ENCODE peak calls at places on chromosome 14, in seven cellular contexts. One of them, this sample, is unnamed.

GRCh38 chr14:69997849-69998248 is 118.6 kb downstream of the SMOC1 start:
- DNase-seq in heart right ventricle: no peak
- DNase-seq in endothelial cell: no peak
- DNase-seq in A549: peak; percentile 87
- DNase-seq in H1: no peak
- DNase-seq in dorsolateral prefrontal cortex: no peak
- DNase-seq in prostate gland: no peak
- DNase-seq in this sample: no peak

GRCh38 chr14:75440733-75441474 is 13.1 kb downstream of the JDP2 start:
- DNase-seq in A549: no peak
- DNase-seq in endothelial cell: no peak
- DNase-seq in H1: no peak
- DNase-seq in heart right ventricle: peak; percentile 49
- DNase-seq in prostate gland: peak; percentile 56
- DNase-seq in dorsolateral prefrontal cortex: no peak
- DNase-seq in this sample: no peak

GRCh38 chr14:65972346-65972745 is 513.8 kb upstream of the CCDC196 start:
- DNase-seq in prostate gland: no peak
- DNase-seq in H1: no peak
- DNase-seq in A549: no peak
- DNase-seq in dorsolateral prefrontal cortex: no peak
- DNase-seq in heart right ventricle: no peak
- DNase-seq in endothelial cell: no peak
- DNase-seq in this sample: no peak

GRCh38 chr14:103284574-103285467 is 49.2 kb upstream of the EIF5 start:
- DNase-seq in H1: no peak
- DNase-seq in heart right ventricle: no peak
- DNase-seq in A549: peak; percentile 48
- DNase-seq in dorsolateral prefrontal cortex: no peak
- DNase-seq in prostate gland: no peak
- DNase-seq in endothelial cell: no peak
- DNase-seq in this sample: no peak

GRCh38 chr14:56197150-56197549 is 78.9 kb downstream of the PELI2 start:
- DNase-seq in A549: no peak
- DNase-seq in endothelial cell: no peak
- DNase-seq in H1: no peak
- DNase-seq in dorsolateral prefrontal cortex: no peak
- DNase-seq in heart right ventricle: no peak
- DNase-seq in prostate gland: no peak
- DNase-seq in this sample: no peak

GRCh38 chr14:35122696-35123387 is 490 bp downstream of the PRORP start:
- DNase-seq in dorsolateral prefrontal cortex: no peak
- DNase-seq in prostate gland: peak; percentile 21
- DNase-seq in A549: no peak
- DNase-seq in endothelial cell: no peak
- DNase-seq in heart right ventricle: no peak
- DNase-seq in H1: no peak
- DNase-seq in this sample: no peak

GRCh38 chr14:39229222-39229543 is 4.5 kb upstream of the MIA2 start:
- DNase-seq in H1: no peak
- DNase-seq in dorsolateral prefrontal cortex: no peak
- DNase-seq in prostate gland: no peak
- DNase-seq in endothelial cell: no peak
- DNase-seq in heart right ventricle: no peak
- DNase-seq in A549: no peak
- DNase-seq in this sample: no peak

GRCh38 chr14:59221558-59221957 is 33.1 kb downstream of the DAAM1 start:
- DNase-seq in dorsolateral prefrontal cortex: no peak
- DNase-seq in heart right ventricle: no peak
- DNase-seq in prostate gland: no peak
- DNase-seq in A549: no peak
- DNase-seq in endothelial cell: no peak
- DNase-seq in H1: no peak
- DNase-seq in this sample: no peak

GRCh38 chr14:75011356-75012097 is 8.8 kb downstream of the EIF2B2 start:
- DNase-seq in endothelial cell: no peak
- DNase-seq in dorsolateral prefrontal cortex: no peak
- DNase-seq in A549: no peak
- DNase-seq in prostate gland: no peak
- DNase-seq in H1: no peak
- DNase-seq in heart right ventricle: no peak
- DNase-seq in this sample: no peak

GRCh38 chr14:34989762-34990161 is 7.0 kb downstream of the SRP54 start:
- DNase-seq in dorsolateral prefrontal cortex: no peak
- DNase-seq in endothelial cell: no peak
- DNase-seq in A549: no peak
- DNase-seq in prostate gland: no peak
- DNase-seq in H1: no peak
- DNase-seq in heart right ventricle: no peak
- DNase-seq in this sample: no peak

GRCh38 chr14:54342806-54343205 is 54.0 kb upstream of the CDKN3 start:
- DNase-seq in prostate gland: no peak
- DNase-seq in dorsolateral prefrontal cortex: no peak
- DNase-seq in endothelial cell: no peak
- DNase-seq in H1: no peak
- DNase-seq in A549: no peak
- DNase-seq in heart right ventricle: no peak
- DNase-seq in this sample: no peak

GRCh38 chr14:54902521-54903420 is at the start of gene GCH1:
- DNase-seq in endothelial cell: peak; percentile 88
- DNase-seq in H1: peak; percentile 91
- DNase-seq in A549: peak; percentile 71
- DNase-seq in prostate gland: peak; percentile 79
- DNase-seq in heart right ventricle: peak; percentile 65
- DNase-seq in dorsolateral prefrontal cortex: peak; percentile 73
- DNase-seq in this sample: peak; percentile 89

GRCh38 chr14:78637903-78638302 is 467.7 kb downstream of the NRXN3 start:
- DNase-seq in prostate gland: no peak
- DNase-seq in heart right ventricle: no peak
- DNase-seq in dorsolateral prefrontal cortex: no peak
- DNase-seq in endothelial cell: no peak
- DNase-seq in A549: no peak
- DNase-seq in H1: no peak
- DNase-seq in this sample: no peak

GRCh38 chr14:25090716-25091454 is 40.9 kb upstream of the STXBP6 start:
- DNase-seq in dorsolateral prefrontal cortex: no peak
- DNase-seq in endothelial cell: no peak
- DNase-seq in prostate gland: peak; percentile 71
- DNase-seq in heart right ventricle: no peak
- DNase-seq in H1: no peak
- DNase-seq in A549: peak; percentile 13
- DNase-seq in this sample: no peak

GRCh38 chr14:69043598-69044267 is 64.6 kb upstream of the ACTN1 start:
- DNase-seq in dorsolateral prefrontal cortex: no peak
- DNase-seq in endothelial cell: no peak
- DNase-seq in H1: no peak
- DNase-seq in heart right ventricle: peak; percentile 33
- DNase-seq in prostate gland: no peak
- DNase-seq in A549: no peak
- DNase-seq in this sample: no peak

GRCh38 chr14:23525611-23526010 is 26.0 kb downstream of the ZFHX2 start:
- DNase-seq in H1: no peak
- DNase-seq in A549: no peak
- DNase-seq in prostate gland: no peak
- DNase-seq in heart right ventricle: no peak
- DNase-seq in dorsolateral prefrontal cortex: no peak
- DNase-seq in endothelial cell: no peak
- DNase-seq in this sample: no peak

GRCh38 chr14:69896080-69896479 is 16.9 kb downstream of the SMOC1 start:
- DNase-seq in dorsolateral prefrontal cortex: no peak
- DNase-seq in A549: no peak
- DNase-seq in endothelial cell: no peak
- DNase-seq in H1: peak; percentile 4
- DNase-seq in prostate gland: no peak
- DNase-seq in heart right ventricle: no peak
- DNase-seq in this sample: no peak

GRCh38 chr14:103692871-103693270 is 22.4 kb downstream of the XRCC3 start:
- DNase-seq in endothelial cell: no peak
- DNase-seq in H1: no peak
- DNase-seq in dorsolateral prefrontal cortex: no peak
- DNase-seq in heart right ventricle: no peak
- DNase-seq in A549: no peak
- DNase-seq in prostate gland: peak; percentile 23
- DNase-seq in this sample: no peak

GRCh38 chr14:74308695-74309094 is 6.0 kb upstream of the ABCD4 start:
- DNase-seq in A549: no peak
- DNase-seq in prostate gland: no peak
- DNase-seq in heart right ventricle: no peak
- DNase-seq in endothelial cell: no peak
- DNase-seq in H1: no peak
- DNase-seq in dorsolateral prefrontal cortex: no peak
- DNase-seq in this sample: no peak

GRCh38 chr14:29993148-29993547 is 65.5 kb upstream of the PRKD1 start:
- DNase-seq in prostate gland: no peak
- DNase-seq in endothelial cell: no peak
- DNase-seq in heart right ventricle: no peak
- DNase-seq in H1: no peak
- DNase-seq in dorsolateral prefrontal cortex: no peak
- DNase-seq in A549: no peak
- DNase-seq in this sample: no peak

DNA sequence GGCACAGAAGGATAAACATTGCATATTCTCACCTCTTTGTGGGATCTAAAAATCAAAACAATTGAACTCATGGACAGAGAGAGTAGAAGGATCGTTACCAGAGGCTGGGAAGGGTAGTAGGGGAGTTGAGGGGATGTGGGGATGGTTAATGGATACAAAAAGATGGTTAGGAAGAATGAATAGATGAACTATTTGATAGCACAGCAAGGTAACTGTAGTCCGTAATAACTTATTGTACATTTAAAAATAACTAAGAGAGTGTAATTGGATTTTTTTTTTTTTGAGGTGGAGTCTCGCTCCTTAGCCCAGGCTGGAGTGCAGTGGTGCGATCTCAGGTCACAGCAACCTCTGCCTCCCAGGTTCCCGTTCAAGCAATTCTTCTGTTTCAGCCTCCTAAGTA is 52.0 kb downstream of the NUBPL start:
- DNase-seq in prostate gland: no peak
- DNase-seq in heart right ventricle: no peak
- DNase-seq in A549: no peak
- DNase-seq in dorsolateral prefrontal cortex: no peak
- DNase-seq in endothelial cell: no peak
- DNase-seq in H1: no peak
- DNase-seq in this sample: no peak
- TF ChIP-seq CTCF in prostate gland: no peak
- TF ChIP-seq CTCF in heart right ventricle: no peak
- TF ChIP-seq CTCF in A549: no peak
- TF ChIP-seq CTCF in dorsolateral prefrontal cortex: no peak
- TF ChIP-seq CTCF in endothelial cell: no peak
- TF ChIP-seq CTCF in H1: no peak
- TF ChIP-seq CTCF in this sample: no peak

DNA sequence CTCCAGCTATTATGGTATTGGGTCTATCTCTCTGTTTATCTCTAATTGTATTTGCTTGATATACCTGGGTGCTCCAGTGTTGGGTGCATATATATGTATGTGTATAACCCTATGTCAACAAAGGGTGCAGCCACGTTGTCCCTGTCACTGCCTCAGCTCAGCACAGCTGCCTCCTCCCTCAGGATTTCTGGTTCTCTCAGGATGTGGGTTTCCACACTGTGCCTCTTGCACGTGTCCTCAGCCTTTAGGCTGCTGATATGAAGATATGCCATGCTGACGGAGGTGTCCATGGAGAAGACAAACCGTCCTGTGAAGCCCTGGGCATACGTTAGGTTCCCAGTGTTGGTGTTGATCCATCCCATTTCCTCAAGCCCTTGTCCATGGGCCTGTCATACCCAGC is 791.2 kb downstream of the TMEM121 start:
- DNase-seq in H1: no peak
- DNase-seq in heart right ventricle: no peak
- DNase-seq in dorsolateral prefrontal cortex: no peak
- DNase-seq in A549: no peak
- DNase-seq in endothelial cell: no peak
- DNase-seq in prostate gland: no peak
- DNase-seq in this sample: no peak
- TF ChIP-seq CTCF in H1: no peak
- TF ChIP-seq CTCF in heart right ventricle: no peak
- TF ChIP-seq CTCF in dorsolateral prefrontal cortex: no peak
- TF ChIP-seq CTCF in A549: no peak
- TF ChIP-seq CTCF in endothelial cell: no peak
- TF ChIP-seq CTCF in prostate gland: no peak
- TF ChIP-seq CTCF in this sample: no peak

GRCh38 chr14:102232348-102232625 is 72.7 kb downstream of the MOK start:
- DNase-seq in endothelial cell: no peak
- DNase-seq in dorsolateral prefrontal cortex: no peak
- DNase-seq in H1: no peak
- DNase-seq in A549: no peak
- DNase-seq in prostate gland: no peak
- DNase-seq in heart right ventricle: no peak
- DNase-seq in this sample: no peak
- TF ChIP-seq CTCF in endothelial cell: no peak
- TF ChIP-seq CTCF in dorsolateral prefrontal cortex: no peak
- TF ChIP-seq CTCF in H1: peak; percentile 22
- TF ChIP-seq CTCF in A549: no peak
- TF ChIP-seq CTCF in prostate gland: no peak
- TF ChIP-seq CTCF in heart right ventricle: no peak
- TF ChIP-seq CTCF in this sample: no peak

DNA sequence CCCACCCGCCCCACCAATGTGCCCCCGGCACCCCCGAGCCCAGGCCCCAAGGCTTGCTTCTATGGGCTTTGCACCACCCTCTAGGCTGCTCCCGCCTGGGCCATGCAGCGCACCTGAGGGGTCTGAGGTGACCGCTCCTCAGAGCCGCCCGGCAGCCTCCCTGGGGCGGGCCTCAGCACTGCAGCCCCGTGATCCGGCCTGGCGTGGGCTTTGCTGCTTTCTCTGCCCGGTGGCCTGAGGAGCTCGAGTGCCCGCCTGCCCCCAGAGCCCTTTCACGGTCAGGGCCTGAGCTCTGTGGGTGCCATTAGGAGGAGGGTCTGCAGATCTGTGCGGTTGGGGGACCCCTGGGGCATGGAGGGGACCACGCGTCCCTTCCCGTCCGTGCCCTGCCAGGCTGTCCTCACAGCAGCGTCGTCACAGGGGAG is 6.2 kb downstream of the MTA1 start:
- DNase-seq in prostate gland: no peak
- DNase-seq in A549: no peak
- DNase-seq in dorsolateral prefrontal cortex: no peak
- DNase-seq in H1: no peak
- DNase-seq in heart right ventricle: no peak
- DNase-seq in endothelial cell: no peak
- DNase-seq in this sample: no peak
- TF ChIP-seq CTCF in prostate gland: no peak
- TF ChIP-seq CTCF in A549: no peak
- TF ChIP-seq CTCF in dorsolateral prefrontal cortex: no peak
- TF ChIP-seq CTCF in H1: no peak
- TF ChIP-seq CTCF in heart right ventricle: no peak
- TF ChIP-seq CTCF in endothelial cell: no peak
- TF ChIP-seq CTCF in this sample: no peak

DNA sequence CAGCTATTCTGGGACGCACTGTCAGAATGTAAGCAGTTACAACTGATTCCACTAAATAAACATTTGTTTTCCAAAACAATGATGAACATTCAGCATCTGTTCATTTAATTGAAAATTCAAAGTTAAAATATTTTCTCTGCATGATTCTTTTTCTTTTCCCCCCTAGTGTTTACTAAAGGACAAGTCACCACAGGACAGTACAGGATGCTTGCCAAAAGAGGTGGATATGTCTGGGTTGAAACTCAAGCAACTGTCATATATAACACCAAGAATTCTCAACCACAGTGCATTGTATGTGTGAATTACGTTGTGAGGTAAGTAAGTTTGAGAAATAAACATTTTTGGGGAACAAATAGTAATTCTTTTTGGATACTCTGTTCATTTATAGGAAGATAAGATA is 28.2 kb upstream of the SNAPC1 start:
- DNase-seq in A549: no peak
- DNase-seq in heart right ventricle: no peak
- DNase-seq in dorsolateral prefrontal cortex: no peak
- DNase-seq in prostate gland: no peak
- DNase-seq in endothelial cell: no peak
- DNase-seq in H1: no peak
- DNase-seq in this sample: no peak
- TF ChIP-seq CTCF in A549: no peak
- TF ChIP-seq CTCF in heart right ventricle: no peak
- TF ChIP-seq CTCF in dorsolateral prefrontal cortex: no peak
- TF ChIP-seq CTCF in prostate gland: no peak
- TF ChIP-seq CTCF in endothelial cell: no peak
- TF ChIP-seq CTCF in H1: no peak
- TF ChIP-seq CTCF in this sample: no peak